ENCODE peak calls at places on chromosomes 5 and 9, in seven cellular contexts. Z is mesothelial cell of epicardium, I is MCF 10A, J is body of pancreas, G is GM10248, W is mucosa of descending colon, E is choroid plexus epithelial cell. F is an unnamed sample.

GRCh38 chr5:157571357-157571827 is 4.2 kb downstream of the ADAM19 start:
- DNase-seq in Z (no peak), I (no peak), J (peak), G (peak), W (no peak), E (peak), F (no peak)

GRCh38 chr9:89845321-89845720 is 240.5 kb downstream of the GADD45G start:
- DNase-seq in Z (no peak), I (no peak), J (no peak), G (no peak), W (no peak), E (no peak), F (no peak)

GRCh38 chr5:91380491-91381133 is 2.5 kb downstream of the ARRDC3 start:
- DNase-seq in Z (peak), I (peak), J (peak), G (peak), W (peak), E (peak), F (peak)

GRCh38 chr5:132767150-132767549 is 9.9 kb downstream of the SEPTIN8 start:
- DNase-seq in Z (no peak), I (no peak), J (no peak), G (no peak), W (no peak), E (no peak), F (no peak)

GRCh38 chr5:157167219-157167621 is 1.2 kb upstream of the GARIN3 start:
- DNase-seq in Z (no peak), I (no peak), J (no peak), G (peak), W (no peak), E (peak), F (no peak)

GRCh38 chr5:94621763-94622162 is 3.3 kb downstream of the SLF1 start:
- DNase-seq in Z (no peak), I (no peak), J (no peak), G (no peak), W (no peak), E (peak), F (no peak)

GRCh38 chr9:123825337-123825736 is 104.6 kb downstream of the DENND1A start:
- DNase-seq in Z (no peak), I (peak), J (no peak), G (no peak), W (no peak), E (peak), F (no peak)

GRCh38 chr9:34663296-34663590 is 786 bp upstream of the CCL27 start:
- DNase-seq in Z (no peak), I (no peak), J (no peak), G (no peak), W (no peak), E (no peak), F (no peak)

GRCh38 chr9:34363619-34364351 is 12.9 kb downstream of the MYORG start:
- DNase-seq in Z (no peak), I (no peak), J (no peak), G (no peak), W (no peak), E (peak), F (no peak)

GRCh38 chr9:136729144-136729543 is 13.6 kb downstream of the LCN10 start:
- DNase-seq in Z (no peak), I (peak), J (no peak), G (no peak), W (no peak), E (no peak), F (no peak)

GRCh38 chr5:95810305-95811125 is 12.0 kb downstream of the GLRX start:
- DNase-seq in Z (no peak), I (no peak), J (no peak), G (no peak), W (no peak), E (peak), F (no peak)

GRCh38 chr9:16825971-16826370 is 44.5 kb downstream of the BNC2 start:
- DNase-seq in Z (no peak), I (no peak), J (no peak), G (no peak), W (no peak), E (peak), F (no peak)

GRCh38 chr5:97224112-97224750 is 41.2 kb upstream of the RIOK2 start:
- DNase-seq in Z (no peak), I (no peak), J (peak), G (no peak), W (no peak), E (peak), F (no peak)

GRCh38 chr5:98997000-98997399 is 68.2 kb upstream of the CHD1 start:
- DNase-seq in Z (no peak), I (peak), J (no peak), G (no peak), W (no peak), E (peak), F (no peak)

GRCh38 chr5:98994636-98995035 is 65.8 kb upstream of the CHD1 start:
- DNase-seq in Z (no peak), I (no peak), J (no peak), G (no peak), W (no peak), E (no peak), F (no peak)

GRCh38 chr5:99000221-99000620 is 71.4 kb upstream of the CHD1 start:
- DNase-seq in Z (no peak), I (no peak), J (no peak), G (no peak), W (no peak), E (no peak), F (no peak)

GRCh38 chr5:99000878-99001277 is 72.1 kb upstream of the CHD1 start:
- DNase-seq in Z (no peak), I (peak), J (no peak), G (no peak), W (no peak), E (peak), F (no peak)

DNA sequence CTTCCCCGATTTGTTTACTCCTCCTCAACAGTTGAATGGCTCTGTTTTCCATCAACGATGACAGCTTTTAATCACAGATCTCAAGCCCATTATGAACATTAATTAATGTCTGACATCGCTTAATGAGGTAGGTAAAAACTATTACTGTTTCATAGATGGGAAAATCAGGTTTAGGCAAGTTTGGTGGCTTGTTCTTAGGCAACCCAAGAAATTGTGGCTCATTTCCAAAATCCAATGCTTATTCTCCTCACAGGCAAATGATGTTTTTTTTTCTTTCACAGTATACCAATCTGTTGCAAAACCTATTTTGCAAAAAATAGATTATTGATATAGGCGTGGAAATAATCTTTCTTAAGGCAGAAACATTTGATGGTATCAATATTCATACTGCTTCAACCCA is 70.8 kb upstream of the CHD1 start:
- DNase-seq in Z (no peak), I (peak), J (no peak), G (no peak), W (no peak), E (no peak), F (no peak)
- TF ChIP-seq CTCF in Z (no peak), I (no peak), J (no peak), G (no peak), W (no peak), E (no peak), F (no peak)

DNA sequence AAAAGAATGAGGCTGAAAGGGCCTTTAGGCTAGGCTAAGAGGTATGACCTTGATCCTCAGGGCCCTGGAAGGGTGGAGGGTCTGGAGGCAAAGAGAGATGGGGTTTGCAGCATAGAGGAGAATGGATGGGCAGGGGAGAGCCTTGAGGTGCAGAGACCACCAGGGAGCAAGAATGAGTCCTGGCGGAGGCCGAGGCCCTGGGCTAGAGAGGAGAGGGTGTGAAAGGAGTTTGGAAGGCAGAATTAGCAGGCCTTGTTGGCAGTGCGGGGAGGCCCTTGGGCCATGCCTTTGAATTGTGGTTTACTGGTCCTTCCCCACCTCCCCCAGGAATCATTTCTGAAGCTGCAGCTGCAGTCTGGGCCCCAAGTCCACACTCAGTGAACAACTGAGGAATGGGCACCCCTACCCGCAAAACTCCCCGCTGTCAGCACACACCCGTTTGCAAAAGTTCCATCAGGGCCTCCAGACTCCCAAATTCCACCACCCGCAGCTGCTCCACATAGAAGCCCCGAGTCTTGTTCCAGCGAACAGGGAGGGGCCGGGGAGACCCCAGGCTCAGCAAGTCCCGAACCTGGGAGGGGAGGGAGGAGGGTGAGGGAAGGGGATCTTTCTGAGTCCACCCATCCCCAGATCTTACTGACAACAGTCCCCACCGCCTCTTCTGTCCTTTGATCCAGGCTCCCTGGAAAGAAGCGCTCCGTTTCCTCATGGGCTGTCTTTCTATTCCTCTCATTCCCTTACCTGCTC is 2.1 kb downstream of the KIF12 start:
- DNase-seq in Z (no peak), I (no peak), J (no peak), G (no peak), W (no peak), E (no peak), F (no peak)
- TF ChIP-seq CTCF in Z (no peak), I (no peak), J (no peak), G (no peak), W (no peak), E (no peak), F (no peak)

DNA sequence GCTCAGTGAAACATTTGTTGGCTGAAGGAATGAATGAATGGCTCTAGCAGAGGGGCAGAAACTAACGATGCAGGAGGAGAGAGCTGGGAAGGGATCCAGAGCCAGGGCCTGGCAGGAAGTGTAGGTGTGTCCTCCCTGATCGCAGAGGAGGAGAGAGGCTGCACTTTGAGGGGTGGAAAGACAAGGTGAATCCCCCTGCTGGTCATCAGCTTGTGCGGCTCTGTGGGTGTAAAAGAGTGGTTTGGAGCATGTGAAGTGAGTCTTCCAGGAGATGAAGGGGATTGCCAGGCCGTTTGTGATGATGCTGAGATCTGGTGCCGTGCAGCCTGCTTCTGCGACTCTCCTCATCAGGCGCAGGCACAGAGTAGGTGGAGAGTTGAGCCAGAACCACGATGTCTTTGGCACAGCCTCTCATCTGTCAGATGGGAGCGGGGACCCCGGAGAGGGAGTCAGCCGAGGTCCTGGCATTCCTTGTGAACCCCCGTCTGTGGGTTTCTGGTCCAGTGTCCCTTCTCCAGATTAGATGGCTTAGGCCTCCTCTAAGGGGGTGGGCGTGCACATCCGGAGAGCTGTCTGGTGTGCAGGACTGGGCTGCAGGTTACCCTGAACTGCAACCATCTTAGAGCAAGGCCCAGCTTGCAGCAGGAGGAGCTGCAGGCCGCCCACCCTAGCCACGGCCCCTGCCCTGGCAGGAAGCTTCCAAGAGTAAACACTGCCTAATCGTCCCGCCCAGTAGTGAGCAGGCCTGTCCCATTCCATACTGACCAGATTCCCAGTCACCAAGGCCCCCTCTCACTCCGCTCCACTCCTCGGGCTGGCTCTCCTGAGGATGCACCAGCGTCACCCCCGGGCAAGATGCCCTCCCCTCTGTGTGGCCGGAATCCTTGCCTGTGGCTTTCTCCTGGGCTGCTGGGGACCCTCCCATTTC is at the start of gene ADAMTS13:
- DNase-seq in Z (no peak), I (no peak), J (no peak), G (peak), W (no peak), E (peak), F (no peak)
- TF ChIP-seq CTCF in Z (no peak), I (no peak), J (no peak), G (peak), W (no peak), E (peak), F (no peak)

DNA sequence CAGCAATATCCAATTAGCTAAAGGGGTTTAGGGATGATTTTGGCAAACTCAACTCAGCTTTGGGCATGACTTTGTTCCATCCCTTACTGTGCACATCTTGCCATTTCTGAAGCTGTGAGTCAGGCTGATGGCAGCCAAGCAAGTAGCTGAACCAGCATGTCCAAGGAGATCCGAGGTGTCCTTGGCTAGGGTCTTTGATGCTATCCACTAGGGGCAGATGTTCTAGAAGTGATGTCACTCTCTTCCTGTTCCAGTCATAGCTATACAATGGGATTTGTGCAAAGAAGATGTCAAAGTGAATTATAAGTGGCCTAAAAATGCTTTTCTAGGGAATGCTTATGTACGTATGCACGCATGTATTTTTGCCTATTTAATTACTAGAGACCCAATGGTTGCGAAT is 160.8 kb upstream of the PAPPA start:
- DNase-seq in Z (no peak), I (peak), J (no peak), G (no peak), W (no peak), E (peak), F (no peak)
- TF ChIP-seq CTCF in Z (no peak), I (no peak), J (no peak), G (no peak), W (no peak), E (peak), F (no peak)

GRCh38 chr5:150286820-150287219 is 2.8 kb downstream of the CAMK2A start:
- DNase-seq in Z (no peak), I (no peak), J (no peak), G (no peak), W (no peak), E (no peak), F (no peak)
- TF ChIP-seq CTCF in Z (no peak), I (peak), J (no peak), G (peak), W (no peak), E (peak), F (peak)

GRCh38 chr5:490116-491094 is 33.8 kb downstream of the SLC9A3 start:
- DNase-seq in Z (no peak), I (no peak), J (no peak), G (no peak), W (no peak), E (no peak), F (no peak)
- TF ChIP-seq CTCF in Z (no peak), I (no peak), J (no peak), G (no peak), W (no peak), E (no peak), F (no peak)